ENCODE peak calls at places on chromosomes 4 and X, in nine cellular contexts. P, X, Y, G, Q, C, O, K and H are unnamed samples.

GRCh38 chr4:98516042-98516440 is 142.4 kb downstream of the TSPAN5 start:
- DNase-seq in P (no peak), X (no peak), Y (no peak), G (peak; percentile 47), Q (no peak), C (peak; percentile 86), O (no peak), K (no peak), H (peak; percentile 88)

GRCh38 chr4:148245015-148245414 is 197.2 kb downstream of the NR3C2 start:
- DNase-seq in P (no peak), X (no peak), Y (no peak), G (no peak), Q (no peak), C (no peak), O (no peak), K (no peak), H (no peak)

GRCh38 chr4:148868207-148868606 is 426.0 kb upstream of the NR3C2 start:
- DNase-seq in P (no peak), X (no peak), Y (no peak), G (no peak), Q (no peak), C (peak; percentile 85), O (no peak), K (no peak), H (no peak)

GRCh38 chr4:8688041-8688907 is 95.7 kb downstream of the CPZ start:
- DNase-seq in P (peak; percentile 24), X (no peak), Y (peak; percentile 46), G (no peak), Q (no peak), C (peak; percentile 16), O (peak; percentile 59), K (peak; percentile 48), H (peak; percentile 12)

GRCh38 chr4:19739101-19739651 is 512.5 kb upstream of the SLIT2 start:
- DNase-seq in P (no peak), X (no peak), Y (peak; percentile 6), G (peak; percentile 76), Q (no peak), C (peak; percentile 97), O (no peak), K (no peak), H (peak; percentile 96)

GRCh38 chr4:108352664-108353308 is 184.1 kb upstream of the LEF1 start:
- DNase-seq in P (no peak), X (no peak), Y (no peak), G (no peak), Q (no peak), C (no peak), O (no peak), K (no peak), H (no peak)

GRCh38 chrX:19904778-19905367 is 17.5 kb upstream of the SH3KBP1 start:
- DNase-seq in P (no peak), X (peak; percentile 4), Y (peak; percentile 69), G (no peak), Q (peak; percentile 50), C (peak; percentile 71), O (no peak), K (no peak), H (peak; percentile 63)

GRCh38 chr4:116323606-116324005 is 761.8 kb downstream of the TRAM1L1 start:
- DNase-seq in P (no peak), X (no peak), Y (no peak), G (no peak), Q (no peak), C (no peak), O (no peak), K (no peak), H (no peak)

GRCh38 chr4:68985442-68985841 is 33.8 kb upstream of the UGT2A3 start:
- DNase-seq in P (no peak), X (no peak), Y (no peak), G (no peak), Q (no peak), C (no peak), O (no peak), K (no peak), H (no peak)

GRCh38 chrX:153687121-153688039 is at the start of gene SLC6A8:
- DNase-seq in P (peak; percentile 71), X (peak; percentile 73), Y (peak; percentile 56), G (peak; percentile 15), Q (no peak), C (peak; percentile 53), O (no peak), K (peak; percentile 91), H (peak; percentile 60)

GRCh38 chrX:133005038-133005437 is 46.6 kb upstream of the HS6ST2 start:
- DNase-seq in P (no peak), X (no peak), Y (peak; percentile 25), G (no peak), Q (no peak), C (peak; percentile 28), O (peak; percentile 9), K (no peak), H (peak; percentile 9)

GRCh38 chrX:20205927-20206708 is 60.6 kb downstream of the RPS6KA3 start:
- DNase-seq in P (no peak), X (peak; percentile 10), Y (no peak), G (no peak), Q (no peak), C (peak; percentile 18), O (no peak), K (no peak), H (peak; percentile 5)

GRCh38 chr4:72375050-72375736 is 193.8 kb downstream of the ADAMTS3 start:
- DNase-seq in P (no peak), X (no peak), Y (no peak), G (peak; percentile 11), Q (no peak), C (peak; percentile 48), O (no peak), K (no peak), H (peak; percentile 51)

GRCh38 chr4:85127653-85128052 is 161.2 kb upstream of the WDFY3 start:
- DNase-seq in P (no peak), X (no peak), Y (peak; percentile 43), G (no peak), Q (no peak), C (peak; percentile 65), O (peak; percentile 48), K (no peak), H (peak; percentile 49)

GRCh38 chrX:118420462-118420861 is 74.6 kb downstream of the WDR44 start:
- DNase-seq in P (no peak), X (no peak), Y (peak; percentile 8), G (peak; percentile 1), Q (no peak), C (peak; percentile 89), O (no peak), K (no peak), H (peak; percentile 71)

GRCh38 chrX:102659790-102660757 is 8.8 kb downstream of the GPRASP1 start:
- DNase-seq in P (peak; percentile 91), X (peak; percentile 86), Y (peak; percentile 6), G (no peak), Q (peak; percentile 80), C (peak; percentile 80), O (peak; percentile 48), K (peak; percentile 92), H (peak; percentile 73)

GRCh38 chr4:37441231-37442061 is 196.9 kb downstream of the NWD2 start:
- DNase-seq in P (peak; percentile 49), X (no peak), Y (no peak), G (no peak), Q (no peak), C (no peak), O (no peak), K (no peak), H (no peak)

GRCh38 chrX:7278356-7278755 is 130.4 kb upstream of the PUDP start:
- DNase-seq in P (no peak), X (no peak), Y (no peak), G (no peak), Q (no peak), C (no peak), O (no peak), K (no peak), H (no peak)

GRCh38 chr4:41203169-41203568 is 11.2 kb downstream of the APBB2 start:
- DNase-seq in P (no peak), X (no peak), Y (no peak), G (no peak), Q (no peak), C (peak; percentile 72), O (no peak), K (no peak), H (peak; percentile 65)

GRCh38 chr4:41205130-41205529 is 9.2 kb downstream of the APBB2 start:
- DNase-seq in P (no peak), X (no peak), Y (no peak), G (no peak), Q (no peak), C (no peak), O (no peak), K (no peak), H (no peak)

GRCh38 chr4:41204400-41204978 is 9.9 kb downstream of the APBB2 start:
- DNase-seq in P (no peak), X (peak; percentile 66), Y (no peak), G (no peak), Q (no peak), C (peak; percentile 86), O (no peak), K (no peak), H (peak; percentile 79)

GRCh38 chr4:41202356-41202755 is 12.0 kb downstream of the APBB2 start:
- DNase-seq in P (no peak), X (no peak), Y (no peak), G (no peak), Q (no peak), C (no peak), O (no peak), K (no peak), H (no peak)

GRCh38 chr4:41203841-41204240 is 10.5 kb downstream of the APBB2 start:
- DNase-seq in P (no peak), X (no peak), Y (no peak), G (no peak), Q (no peak), C (no peak), O (no peak), K (no peak), H (no peak)
- H3K4me3 ChIP-seq in P (no peak overlapping the region), X (no peak overlapping the region), Y (no peak overlapping the region), G (no peak overlapping the region), Q (no peak overlapping the region), C (no peak overlapping the region), O (no peak overlapping the region), K (no peak overlapping the region), H (no peak overlapping the region)

GRCh38 chr4:170697045-170697444 is 607.3 kb upstream of the AADAT start:
- DNase-seq in P (no peak), X (no peak), Y (no peak), G (no peak), Q (no peak), C (no peak), O (no peak), K (no peak), H (no peak)
- H3K4me3 ChIP-seq in P (no peak overlapping the region), X (no peak overlapping the region), Y (no peak overlapping the region), G (no peak overlapping the region), Q (no peak overlapping the region), C (no peak overlapping the region), O (no peak overlapping the region), K (no peak overlapping the region), H (no peak overlapping the region)

DNA sequence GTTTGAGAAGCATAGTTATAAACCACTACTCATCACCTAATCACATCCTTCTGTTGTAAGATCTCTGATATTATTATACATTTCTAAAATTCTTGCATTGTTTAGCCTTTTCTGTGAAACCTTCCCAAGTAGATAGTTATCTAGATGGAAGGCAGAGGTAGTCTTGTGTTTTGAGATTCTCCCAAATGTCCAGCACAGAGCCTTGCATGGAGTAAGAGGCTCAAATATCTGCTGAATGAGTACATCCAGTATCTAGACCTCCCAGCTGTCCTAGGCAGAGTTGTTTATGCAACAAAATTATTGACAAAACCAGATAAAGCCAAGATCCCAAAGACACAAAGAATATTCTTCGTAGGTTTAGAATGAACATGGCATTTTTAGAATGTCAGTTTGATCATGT is 227.2 kb downstream of the KDR start:
- DNase-seq in P (no peak), X (no peak), Y (no peak), G (no peak), Q (no peak), C (peak; percentile 17), O (no peak), K (no peak), H (no peak)
- H3K4me3 ChIP-seq in P (no peak overlapping the region), X (no peak overlapping the region), Y (no peak overlapping the region), G (no peak overlapping the region), Q (no peak overlapping the region), C (no peak overlapping the region), O (no peak overlapping the region), K (no peak overlapping the region), H (no peak overlapping the region)

GRCh38 chrX:124260845-124261244 is 71.6 kb upstream of the TEX13D start:
- DNase-seq in P (no peak), X (no peak), Y (no peak), G (no peak), Q (no peak), C (no peak), O (no peak), K (no peak), H (no peak)
- H3K4me3 ChIP-seq in P (no peak overlapping the region), X (no peak overlapping the region), Y (no peak overlapping the region), G (no peak overlapping the region), Q (no peak overlapping the region), C (no peak overlapping the region), O (no peak overlapping the region), K (no peak overlapping the region), H (no peak overlapping the region)